ENCODE peak calls at places on chromosomes 2 and 18, in seven cellular contexts. One of them, this sample, is unnamed.

GRCh38 chr2:122704109-122704563 is 948.7 kb downstream of the TSN start:
- DNase-seq in HepG2: no peak
- DNase-seq in K562: no peak
- DNase-seq in GM12878: peak
- DNase-seq in SK-N-SH: no peak
- DNase-seq in HCT116: no peak
- DNase-seq in H1: no peak
- DNase-seq in this sample: no peak

GRCh38 chr2:238128061-238129040 is 10.1 kb upstream of the KLHL30 start:
- DNase-seq in HepG2: no peak
- DNase-seq in K562: no peak
- DNase-seq in GM12878: no peak
- DNase-seq in SK-N-SH: no peak
- DNase-seq in HCT116: no peak
- DNase-seq in H1: no peak
- DNase-seq in this sample: no peak

GRCh38 chr18:75244336-75244735 is 33.7 kb downstream of the TSHZ1 start:
- DNase-seq in HepG2: peak
- DNase-seq in K562: peak
- DNase-seq in GM12878: no peak
- DNase-seq in SK-N-SH: peak
- DNase-seq in HCT116: no peak
- DNase-seq in H1: peak
- DNase-seq in this sample: no peak

GRCh38 chr18:65544701-65545100 is 206.1 kb upstream of the CDH7 start:
- DNase-seq in HepG2: no peak
- DNase-seq in K562: no peak
- DNase-seq in GM12878: no peak
- DNase-seq in SK-N-SH: no peak
- DNase-seq in HCT116: no peak
- DNase-seq in H1: no peak
- DNase-seq in this sample: peak

GRCh38 chr2:30686669-30687068 is 120.6 kb downstream of the CAPN13 start:
- DNase-seq in HepG2: no peak
- DNase-seq in K562: no peak
- DNase-seq in GM12878: no peak
- DNase-seq in SK-N-SH: no peak
- DNase-seq in HCT116: no peak
- DNase-seq in H1: no peak
- DNase-seq in this sample: no peak

GRCh38 chr2:105038383-105039061 is 653 bp downstream of the MRPS9 start:
- DNase-seq in HepG2: no peak
- DNase-seq in K562: no peak
- DNase-seq in GM12878: no peak
- DNase-seq in SK-N-SH: peak
- DNase-seq in HCT116: peak
- DNase-seq in H1: no peak
- DNase-seq in this sample: peak

GRCh38 chr18:8029061-8029460 is 461.9 kb downstream of the PTPRM start:
- DNase-seq in HepG2: no peak
- DNase-seq in K562: no peak
- DNase-seq in GM12878: no peak
- DNase-seq in SK-N-SH: no peak
- DNase-seq in HCT116: no peak
- DNase-seq in H1: no peak
- DNase-seq in this sample: no peak

GRCh38 chr2:22995576-22995975 is 389.4 kb upstream of the KLHL29 start:
- DNase-seq in HepG2: no peak
- DNase-seq in K562: no peak
- DNase-seq in GM12878: no peak
- DNase-seq in SK-N-SH: no peak
- DNase-seq in HCT116: no peak
- DNase-seq in H1: no peak
- DNase-seq in this sample: no peak

GRCh38 chr2:225040862-225041209 is 1.4 kb downstream of the DOCK10 start:
- DNase-seq in HepG2: no peak
- DNase-seq in K562: no peak
- DNase-seq in GM12878: no peak
- DNase-seq in SK-N-SH: peak
- DNase-seq in HCT116: no peak
- DNase-seq in H1: no peak
- DNase-seq in this sample: no peak

GRCh38 chr18:25795178-25795577 is 295.2 kb downstream of the SS18 start:
- DNase-seq in HepG2: no peak
- DNase-seq in K562: no peak
- DNase-seq in GM12878: no peak
- DNase-seq in SK-N-SH: no peak
- DNase-seq in HCT116: no peak
- DNase-seq in H1: no peak
- DNase-seq in this sample: no peak

GRCh38 chr18:38359258-38359657 is 793.7 kb upstream of the CELF4 start:
- DNase-seq in HepG2: no peak
- DNase-seq in K562: no peak
- DNase-seq in GM12878: no peak
- DNase-seq in SK-N-SH: no peak
- DNase-seq in HCT116: no peak
- DNase-seq in H1: no peak
- DNase-seq in this sample: no peak

GRCh38 chr18:75869197-75869596 is 441.7 kb upstream of the SMIM21 start:
- DNase-seq in HepG2: no peak
- DNase-seq in K562: no peak
- DNase-seq in GM12878: no peak
- DNase-seq in SK-N-SH: no peak
- DNase-seq in HCT116: no peak
- DNase-seq in H1: no peak
- DNase-seq in this sample: no peak

GRCh38 chr2:197196737-197197136 is 113.8 kb downstream of the ANKRD44 start:
- DNase-seq in HepG2: no peak
- DNase-seq in K562: no peak
- DNase-seq in GM12878: no peak
- DNase-seq in SK-N-SH: no peak
- DNase-seq in HCT116: no peak
- DNase-seq in H1: no peak
- DNase-seq in this sample: no peak

GRCh38 chr2:139142252-139142651 is 362.1 kb upstream of the NXPH2 start:
- DNase-seq in HepG2: no peak
- DNase-seq in K562: no peak
- DNase-seq in GM12878: no peak
- DNase-seq in SK-N-SH: no peak
- DNase-seq in HCT116: peak
- DNase-seq in H1: no peak
- DNase-seq in this sample: peak

GRCh38 chr18:11860594-11861450 is 9.6 kb downstream of the CHMP1B start:
- DNase-seq in HepG2: peak
- DNase-seq in K562: no peak
- DNase-seq in GM12878: no peak
- DNase-seq in SK-N-SH: no peak
- DNase-seq in HCT116: no peak
- DNase-seq in H1: no peak
- DNase-seq in this sample: no peak

GRCh38 chr2:25228848-25229674 is 60.7 kb upstream of the POMC start:
- DNase-seq in HepG2: peak
- DNase-seq in K562: peak
- DNase-seq in GM12878: no peak
- DNase-seq in SK-N-SH: peak
- DNase-seq in HCT116: peak
- DNase-seq in H1: peak
- DNase-seq in this sample: peak

GRCh38 chr2:107325983-107326786 is 440.2 kb upstream of the ST6GAL2 start:
- DNase-seq in HepG2: no peak
- DNase-seq in K562: no peak
- DNase-seq in GM12878: no peak
- DNase-seq in SK-N-SH: no peak
- DNase-seq in HCT116: no peak
- DNase-seq in H1: no peak
- DNase-seq in this sample: no peak

GRCh38 chr2:54522624-54523281 is 66.6 kb downstream of the SPTBN1 start:
- DNase-seq in HepG2: peak
- DNase-seq in K562: peak
- DNase-seq in GM12878: peak
- DNase-seq in SK-N-SH: peak
- DNase-seq in HCT116: peak
- DNase-seq in H1: peak
- DNase-seq in this sample: peak

GRCh38 chr2:15042824-15043223 is 410.3 kb downstream of the LRATD1 start:
- DNase-seq in HepG2: no peak
- DNase-seq in K562: no peak
- DNase-seq in GM12878: no peak
- DNase-seq in SK-N-SH: no peak
- DNase-seq in HCT116: no peak
- DNase-seq in H1: no peak
- DNase-seq in this sample: no peak

GRCh38 chr2:136112949-136113766 is 4.8 kb downstream of the CXCR4 start:
- DNase-seq in HepG2: no peak
- DNase-seq in K562: no peak
- DNase-seq in GM12878: no peak
- DNase-seq in SK-N-SH: peak
- DNase-seq in HCT116: no peak
- DNase-seq in H1: no peak
- DNase-seq in this sample: no peak

GRCh38 chr2:20217041-20217970 is 7.6 kb downstream of the SDC1 start:
- DNase-seq in HepG2: no peak
- DNase-seq in K562: no peak
- DNase-seq in GM12878: no peak
- DNase-seq in SK-N-SH: no peak
- DNase-seq in HCT116: no peak
- DNase-seq in H1: no peak
- DNase-seq in this sample: no peak

DNA sequence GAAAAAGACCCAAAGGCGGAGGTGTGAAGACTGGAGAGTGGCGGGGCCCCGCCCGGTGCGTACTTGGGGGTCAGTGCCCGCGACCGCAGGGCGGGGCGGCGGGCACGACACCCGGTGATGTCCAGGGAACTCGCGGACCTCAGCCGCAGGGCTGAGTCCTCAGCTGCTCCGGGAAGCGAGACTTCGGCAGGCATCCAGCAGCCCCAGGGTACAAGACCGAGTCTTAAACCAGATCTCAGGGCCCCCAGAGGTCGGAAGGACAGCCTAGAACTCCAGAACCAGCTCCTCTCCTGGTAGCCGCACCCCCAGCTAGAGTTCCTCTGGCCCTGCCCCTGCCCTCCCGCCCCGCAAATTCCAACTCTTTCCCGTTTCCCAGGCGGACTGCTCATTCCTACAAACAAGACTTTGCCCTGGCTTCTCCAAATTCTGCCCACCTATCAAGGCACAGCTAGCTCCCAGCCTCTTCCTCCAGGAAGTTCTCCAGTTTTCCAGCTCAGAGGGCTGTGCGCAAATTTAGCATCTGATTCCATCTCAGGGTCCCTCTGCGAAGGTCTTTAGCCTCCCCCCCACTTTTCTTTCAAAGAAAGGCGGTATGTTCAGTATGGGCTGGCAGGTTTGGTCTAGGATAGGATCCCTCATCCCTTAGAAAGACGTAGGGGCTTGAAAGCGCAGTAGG is 26.0 kb upstream of the NOTO start:
- DNase-seq in HepG2: peak
- DNase-seq in K562: peak
- DNase-seq in GM12878: no peak
- DNase-seq in SK-N-SH: no peak
- DNase-seq in HCT116: no peak
- DNase-seq in H1: no peak
- DNase-seq in this sample: no peak
- TF ChIP-seq JUND in HepG2: no peak
- TF ChIP-seq JUND in K562: no peak
- TF ChIP-seq JUND in GM12878: no peak
- TF ChIP-seq JUND in SK-N-SH: no peak
- TF ChIP-seq JUND in HCT116: no peak
- TF ChIP-seq JUND in H1: no peak
- TF ChIP-seq JUND in this sample: no peak

DNA sequence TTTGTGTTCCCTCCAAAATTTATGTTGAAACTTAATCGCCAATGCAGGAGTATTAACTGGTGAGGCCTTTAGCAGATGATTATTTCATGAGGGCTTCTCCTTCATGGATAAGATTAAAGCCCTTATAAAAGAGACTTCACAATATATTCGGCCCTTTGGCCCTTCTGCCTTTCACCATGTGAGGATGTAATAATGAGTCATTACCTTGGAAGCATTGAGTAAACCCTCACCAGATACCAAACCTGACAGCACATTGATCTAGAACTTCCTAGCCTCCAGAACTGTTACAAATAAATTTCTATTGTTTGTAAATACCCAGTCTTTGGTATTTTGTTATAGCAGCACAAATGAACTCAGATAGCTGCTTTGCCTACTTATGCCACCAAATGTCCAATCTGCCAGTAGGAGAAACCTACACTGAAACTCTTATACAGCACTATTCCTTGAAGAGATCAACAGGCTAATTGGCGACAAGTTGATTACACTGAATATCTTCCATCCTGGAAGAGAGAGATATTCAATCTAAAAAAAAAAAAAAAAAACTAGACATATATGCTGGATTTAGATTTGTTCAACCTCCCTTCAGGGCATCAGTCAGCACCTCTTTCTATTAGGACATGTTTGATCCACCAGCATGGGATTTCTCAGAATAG is 125.9 kb upstream of the COL5A2 start:
- DNase-seq in HepG2: no peak
- DNase-seq in K562: no peak
- DNase-seq in GM12878: no peak
- DNase-seq in SK-N-SH: no peak
- DNase-seq in HCT116: no peak
- DNase-seq in H1: no peak
- DNase-seq in this sample: no peak
- TF ChIP-seq JUND in HepG2: no peak
- TF ChIP-seq JUND in K562: no peak
- TF ChIP-seq JUND in GM12878: no peak
- TF ChIP-seq JUND in SK-N-SH: no peak
- TF ChIP-seq JUND in HCT116: peak
- TF ChIP-seq JUND in H1: no peak
- TF ChIP-seq JUND in this sample: no peak

DNA sequence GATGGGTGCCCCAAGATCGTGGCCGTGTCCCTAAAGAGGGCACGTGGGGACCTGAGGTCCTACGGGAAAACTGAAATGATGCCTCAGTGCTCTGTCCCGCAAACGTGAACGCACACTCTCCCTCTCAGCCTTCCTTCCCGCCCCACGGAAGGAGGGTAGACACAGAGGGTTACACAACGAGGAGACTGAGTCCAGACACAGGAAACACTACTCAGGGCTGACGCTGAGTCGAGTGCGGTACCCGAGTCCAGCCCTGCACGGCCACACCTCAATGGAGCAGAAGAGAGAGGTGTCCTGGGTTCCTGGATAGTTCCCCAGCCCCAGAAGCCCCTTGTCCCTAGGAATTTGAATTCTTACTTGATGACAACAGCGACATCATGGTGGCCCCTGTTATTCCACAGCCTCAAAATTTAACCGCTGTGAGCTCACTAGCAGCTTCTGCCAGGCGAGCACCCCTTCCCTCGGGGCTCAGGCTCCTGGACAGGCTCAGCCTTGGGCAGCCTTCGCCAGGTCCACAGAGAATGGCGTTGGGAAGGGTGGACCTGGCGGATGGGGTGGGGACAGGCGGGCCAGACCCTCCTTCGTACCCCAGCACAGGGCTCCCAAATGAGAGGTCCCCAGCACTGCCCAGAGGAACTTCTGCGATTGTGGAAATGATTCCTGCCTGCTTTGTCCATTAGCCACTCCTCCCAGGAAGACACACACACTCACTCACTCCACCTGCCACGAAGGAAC is 980 bp upstream of the RNPEPL1 start:
- DNase-seq in HepG2: no peak
- DNase-seq in K562: no peak
- DNase-seq in GM12878: no peak
- DNase-seq in SK-N-SH: peak
- DNase-seq in HCT116: no peak
- DNase-seq in H1: no peak
- DNase-seq in this sample: no peak
- TF ChIP-seq JUND in HepG2: no peak
- TF ChIP-seq JUND in K562: no peak
- TF ChIP-seq JUND in GM12878: no peak
- TF ChIP-seq JUND in SK-N-SH: no peak
- TF ChIP-seq JUND in HCT116: no peak
- TF ChIP-seq JUND in H1: no peak
- TF ChIP-seq JUND in this sample: no peak

GRCh38 chr2:228447266-228447915 is 265.9 kb upstream of the SPHKAP start:
- DNase-seq in HepG2: no peak
- DNase-seq in K562: no peak
- DNase-seq in GM12878: no peak
- DNase-seq in SK-N-SH: no peak
- DNase-seq in HCT116: no peak
- DNase-seq in H1: no peak
- DNase-seq in this sample: no peak
- TF ChIP-seq JUND in HepG2: no peak
- TF ChIP-seq JUND in K562: no peak
- TF ChIP-seq JUND in GM12878: no peak
- TF ChIP-seq JUND in SK-N-SH: no peak
- TF ChIP-seq JUND in HCT116: no peak
- TF ChIP-seq JUND in H1: no peak
- TF ChIP-seq JUND in this sample: no peak